ENCODE peak calls at places on chromosomes 1 and 21, in five cellular contexts. One of them, this sample, is unnamed.

GRCh38 chr1:31959941-31960340 is 21.8 kb upstream of the PTP4A2 start:
- DNase-seq in fibroblast of pulmonary artery: no peak
- DNase-seq in NCI-H1092: no peak
- DNase-seq in EL: no peak
- DNase-seq in activated T-cell treated with anti-CD3 and anti-CD28 coated beads for 1 hour: no peak
- DNase-seq in this sample: no peak

GRCh38 chr1:60436148-60436547 is 362.6 kb upstream of the C1orf87 start:
- DNase-seq in fibroblast of pulmonary artery: no peak
- DNase-seq in NCI-H1092: no peak
- DNase-seq in EL: no peak
- DNase-seq in activated T-cell treated with anti-CD3 and anti-CD28 coated beads for 1 hour: no peak
- DNase-seq in this sample: no peak

GRCh38 chr1:182143825-182144661 is 82.5 kb upstream of the ZNF648 start:
- DNase-seq in fibroblast of pulmonary artery: peak; percentile 80
- DNase-seq in NCI-H1092: no peak
- DNase-seq in EL: peak; percentile 4
- DNase-seq in activated T-cell treated with anti-CD3 and anti-CD28 coated beads for 1 hour: no peak
- DNase-seq in this sample: no peak

GRCh38 chr21:15797577-15798363 is 68.0 kb downstream of the USP25 start:
- DNase-seq in fibroblast of pulmonary artery: peak; percentile 20
- DNase-seq in NCI-H1092: no peak
- DNase-seq in EL: no peak
- DNase-seq in activated T-cell treated with anti-CD3 and anti-CD28 coated beads for 1 hour: no peak
- DNase-seq in this sample: no peak

GRCh38 chr1:184465489-184466146 is 78.8 kb downstream of the C1orf21 start:
- DNase-seq in fibroblast of pulmonary artery: peak; percentile 4
- DNase-seq in NCI-H1092: no peak
- DNase-seq in EL: peak; percentile 6
- DNase-seq in activated T-cell treated with anti-CD3 and anti-CD28 coated beads for 1 hour: no peak
- DNase-seq in this sample: no peak

GRCh38 chr1:6464514-6464836 is 1.5 kb downstream of the TNFRSF25 start:
- DNase-seq in fibroblast of pulmonary artery: no peak
- DNase-seq in NCI-H1092: no peak
- DNase-seq in EL: no peak
- DNase-seq in activated T-cell treated with anti-CD3 and anti-CD28 coated beads for 1 hour: peak; percentile 42
- DNase-seq in this sample: no peak

GRCh38 chr1:237562247-237562823 is 328.4 kb downstream of the ZP4 start:
- DNase-seq in fibroblast of pulmonary artery: peak; percentile 78
- DNase-seq in NCI-H1092: peak; percentile 54
- DNase-seq in EL: peak; percentile 43
- DNase-seq in activated T-cell treated with anti-CD3 and anti-CD28 coated beads for 1 hour: no peak
- DNase-seq in this sample: peak; percentile 45

GRCh38 chr21:44765231-44766013 is 36.2 kb downstream of the UBE2G2 start:
- DNase-seq in fibroblast of pulmonary artery: no peak
- DNase-seq in NCI-H1092: no peak
- DNase-seq in EL: no peak
- DNase-seq in activated T-cell treated with anti-CD3 and anti-CD28 coated beads for 1 hour: peak; percentile 18
- DNase-seq in this sample: no peak

GRCh38 chr21:34974162-34974981 is 74.7 kb downstream of the RUNX1 start:
- DNase-seq in fibroblast of pulmonary artery: no peak
- DNase-seq in NCI-H1092: no peak
- DNase-seq in EL: no peak
- DNase-seq in activated T-cell treated with anti-CD3 and anti-CD28 coated beads for 1 hour: peak; percentile 27
- DNase-seq in this sample: no peak

GRCh38 chr1:20587639-20588017 is 1.3 kb upstream of the CDA start:
- DNase-seq in fibroblast of pulmonary artery: peak; percentile 23
- DNase-seq in NCI-H1092: no peak
- DNase-seq in EL: peak; percentile 35
- DNase-seq in activated T-cell treated with anti-CD3 and anti-CD28 coated beads for 1 hour: no peak
- DNase-seq in this sample: no peak

GRCh38 chr1:228994691-228995090 is 259.4 kb downstream of the RHOU start:
- DNase-seq in fibroblast of pulmonary artery: no peak
- DNase-seq in NCI-H1092: no peak
- DNase-seq in EL: no peak
- DNase-seq in activated T-cell treated with anti-CD3 and anti-CD28 coated beads for 1 hour: no peak
- DNase-seq in this sample: no peak

GRCh38 chr1:63731117-63732043 is 42.4 kb upstream of the ROR1 start:
- DNase-seq in fibroblast of pulmonary artery: peak; percentile 86
- DNase-seq in NCI-H1092: no peak
- DNase-seq in EL: peak; percentile 96
- DNase-seq in activated T-cell treated with anti-CD3 and anti-CD28 coated beads for 1 hour: no peak
- DNase-seq in this sample: no peak

GRCh38 chr1:214337536-214337935 is 56.6 kb downstream of the SMYD2 start:
- DNase-seq in fibroblast of pulmonary artery: peak; percentile 85
- DNase-seq in NCI-H1092: no peak
- DNase-seq in EL: no peak
- DNase-seq in activated T-cell treated with anti-CD3 and anti-CD28 coated beads for 1 hour: no peak
- DNase-seq in this sample: no peak

GRCh38 chr1:12063141-12064072 is at the start of gene TNFRSF8:
- DNase-seq in fibroblast of pulmonary artery: peak; percentile 31
- DNase-seq in NCI-H1092: no peak
- DNase-seq in EL: peak; percentile 43
- DNase-seq in activated T-cell treated with anti-CD3 and anti-CD28 coated beads for 1 hour: peak; percentile 15
- DNase-seq in this sample: no peak

GRCh38 chr1:29893036-29893723 is 656.9 kb downstream of the PTPRU start:
- DNase-seq in fibroblast of pulmonary artery: no peak
- DNase-seq in NCI-H1092: no peak
- DNase-seq in EL: no peak
- DNase-seq in activated T-cell treated with anti-CD3 and anti-CD28 coated beads for 1 hour: no peak
- DNase-seq in this sample: no peak

GRCh38 chr1:115314111-115314510 is 23.9 kb downstream of the NGF start:
- DNase-seq in fibroblast of pulmonary artery: no peak
- DNase-seq in NCI-H1092: no peak
- DNase-seq in EL: no peak
- DNase-seq in activated T-cell treated with anti-CD3 and anti-CD28 coated beads for 1 hour: no peak
- DNase-seq in this sample: no peak

GRCh38 chr1:205255941-205256780 is 28.4 kb downstream of the TMCC2 start:
- DNase-seq in fibroblast of pulmonary artery: peak; percentile 89
- DNase-seq in NCI-H1092: peak; percentile 75
- DNase-seq in EL: peak; percentile 84
- DNase-seq in activated T-cell treated with anti-CD3 and anti-CD28 coated beads for 1 hour: peak; percentile 78
- DNase-seq in this sample: peak; percentile 92

GRCh38 chr1:940121-941026 is 16.7 kb downstream of the SAMD11 start:
- DNase-seq in fibroblast of pulmonary artery: peak; percentile 44
- DNase-seq in NCI-H1092: peak; percentile 30
- DNase-seq in EL: peak; percentile 64
- DNase-seq in activated T-cell treated with anti-CD3 and anti-CD28 coated beads for 1 hour: no peak
- DNase-seq in this sample: peak; percentile 40

GRCh38 chr1:201791775-201792166 is 37.2 kb upstream of the IPO9 start:
- DNase-seq in fibroblast of pulmonary artery: peak; percentile 76
- DNase-seq in NCI-H1092: no peak
- DNase-seq in EL: peak; percentile 91
- DNase-seq in activated T-cell treated with anti-CD3 and anti-CD28 coated beads for 1 hour: no peak
- DNase-seq in this sample: no peak

GRCh38 chr1:94438692-94439276 is 20.6 kb downstream of the ABCD3 start:
- DNase-seq in fibroblast of pulmonary artery: peak; percentile 45
- DNase-seq in NCI-H1092: no peak
- DNase-seq in EL: no peak
- DNase-seq in activated T-cell treated with anti-CD3 and anti-CD28 coated beads for 1 hour: no peak
- DNase-seq in this sample: no peak

GRCh38 chr1:227447531-227447990 is 115.8 kb upstream of the ZNF678 start:
- DNase-seq in fibroblast of pulmonary artery: peak; percentile 51
- DNase-seq in NCI-H1092: no peak
- DNase-seq in EL: peak; percentile 68
- DNase-seq in activated T-cell treated with anti-CD3 and anti-CD28 coated beads for 1 hour: no peak
- DNase-seq in this sample: no peak

GRCh38 chr1:94067196-94067595 is 53.8 kb downstream of the ABCA4 start:
- DNase-seq in fibroblast of pulmonary artery: peak; percentile 96
- DNase-seq in NCI-H1092: no peak
- DNase-seq in EL: peak; percentile 52
- DNase-seq in activated T-cell treated with anti-CD3 and anti-CD28 coated beads for 1 hour: no peak
- DNase-seq in this sample: no peak

GRCh38 chr1:35111106-35111505 is 31.9 kb downstream of the ZMYM1 start:
- DNase-seq in fibroblast of pulmonary artery: peak; percentile 64
- DNase-seq in NCI-H1092: no peak
- DNase-seq in EL: peak; percentile 65
- DNase-seq in activated T-cell treated with anti-CD3 and anti-CD28 coated beads for 1 hour: no peak
- DNase-seq in this sample: no peak

GRCh38 chr1:36207339-36207738 is 16.9 kb upstream of the THRAP3 start:
- DNase-seq in fibroblast of pulmonary artery: peak; percentile 72
- DNase-seq in NCI-H1092: peak; percentile 66
- DNase-seq in EL: no peak
- DNase-seq in activated T-cell treated with anti-CD3 and anti-CD28 coated beads for 1 hour: no peak
- DNase-seq in this sample: no peak

GRCh38 chr1:32619701-32620485 is 30.5 kb downstream of the ZBTB8OS start:
- DNase-seq in fibroblast of pulmonary artery: peak; percentile 54
- DNase-seq in NCI-H1092: no peak
- DNase-seq in EL: no peak
- DNase-seq in activated T-cell treated with anti-CD3 and anti-CD28 coated beads for 1 hour: no peak
- DNase-seq in this sample: peak; percentile 10

GRCh38 chr1:23372481-23372880 is 2.8 kb upstream of the ZNF436 start:
- DNase-seq in fibroblast of pulmonary artery: no peak
- DNase-seq in NCI-H1092: no peak
- DNase-seq in EL: no peak
- DNase-seq in activated T-cell treated with anti-CD3 and anti-CD28 coated beads for 1 hour: no peak
- DNase-seq in this sample: no peak